ENCODE peak calls at places on chromosomes 16 and 17, in eight cellular contexts. C is upper lobe of left lung, X is ovary, D is A549, W is transverse colon, K is tibial nerve, U is esophagus muscularis mucosa, I is H1. T is an unnamed sample.

GRCh38 chr16:50393461-50394214 is 24.9 kb upstream of the BRD7 start:
- DNase-seq in C (no peak), X (no peak), D (no peak), W (no peak), K (no peak), U (peak; percentile 45), I (no peak), T (no peak)

GRCh38 chr16:67151431-67152097 is 766 bp upstream of the B3GNT9 start:
- DNase-seq in C (no peak), X (no peak), D (peak; percentile 36), W (no peak), K (no peak), U (no peak), I (no peak), T (no peak)

GRCh38 chr17:78258323-78259229 is 27.1 kb downstream of the TMEM235 start:
- DNase-seq in C (peak; percentile 91), X (no peak), D (no peak), W (no peak), K (no peak), U (no peak), I (no peak), T (no peak)

GRCh38 chr17:57357830-57358426 is 101.6 kb downstream of the MSI2 start:
- DNase-seq in C (no peak), X (no peak), D (no peak), W (peak; percentile 33), K (no peak), U (no peak), I (no peak), T (no peak)

GRCh38 chr16:20327444-20328041 is at the start of gene GP2:
- DNase-seq in C (no peak), X (no peak), D (no peak), W (no peak), K (no peak), U (no peak), I (no peak), T (no peak)

GRCh38 chr17:78917451-78918307 is 7.5 kb downstream of the TIMP2 start:
- DNase-seq in C (no peak), X (no peak), D (no peak), W (no peak), K (no peak), U (no peak), I (no peak), T (no peak)

GRCh38 chr16:74736531-74737157 is 36.0 kb upstream of the MLKL start:
- DNase-seq in C (no peak), X (no peak), D (no peak), W (no peak), K (no peak), U (no peak), I (no peak), T (no peak)

GRCh38 chr16:51922476-51922875 is 624.5 kb downstream of the TOX3 start:
- DNase-seq in C (no peak), X (no peak), D (no peak), W (no peak), K (no peak), U (peak; percentile 10), I (no peak), T (no peak)

GRCh38 chr17:42260318-42260717 is 15.9 kb downstream of the STAT5B start:
- DNase-seq in C (no peak), X (no peak), D (no peak), W (no peak), K (no peak), U (no peak), I (no peak), T (no peak)

GRCh38 chr17:7281953-7282751 is 634 bp downstream of the SLC2A4 start:
- DNase-seq in C (peak; percentile 82), X (peak; percentile 54), D (no peak), W (no peak), K (no peak), U (no peak), I (no peak), T (no peak)

GRCh38 chr17:31490991-31491793 is 99.7 kb downstream of the RAB11FIP4 start:
- DNase-seq in C (no peak), X (no peak), D (no peak), W (peak; percentile 57), K (no peak), U (no peak), I (no peak), T (no peak)

GRCh38 chr17:38507921-38508569 is 79.8 kb downstream of the ARHGAP23 start:
- DNase-seq in C (no peak), X (no peak), D (no peak), W (no peak), K (no peak), U (no peak), I (no peak), T (no peak)

GRCh38 chr16:87704754-87705353 is 60.9 kb downstream of the KLHDC4 start:
- DNase-seq in C (peak; percentile 84), X (no peak), D (no peak), W (no peak), K (no peak), U (no peak), I (no peak), T (no peak)

GRCh38 chr17:48497103-48497502 is 33.7 kb downstream of the HOXB1 start:
- DNase-seq in C (no peak), X (no peak), D (no peak), W (no peak), K (no peak), U (no peak), I (no peak), T (no peak)

GRCh38 chr17:30517786-30518185 is 40.6 kb downstream of the GOSR1 start:
- DNase-seq in C (no peak), X (no peak), D (no peak), W (no peak), K (no peak), U (no peak), I (no peak), T (no peak)

GRCh38 chr17:1515640-1516402 is 591 bp downstream of the INPP5K start:
- DNase-seq in C (no peak), X (peak; percentile 72), D (peak; percentile 91), W (peak; percentile 81), K (peak; percentile 73), U (no peak), I (peak; percentile 49), T (no peak)

GRCh38 chr16:50657251-50657650 is 23.9 kb downstream of the SNX20 start:
- DNase-seq in C (no peak), X (no peak), D (no peak), W (no peak), K (no peak), U (no peak), I (no peak), T (no peak)

GRCh38 chr17:79981661-79982101 is 54.0 kb downstream of the TBC1D16 start:
- DNase-seq in C (peak; percentile 66), X (peak; percentile 14), D (no peak), W (no peak), K (no peak), U (no peak), I (no peak), T (peak; percentile 66)

DNA sequence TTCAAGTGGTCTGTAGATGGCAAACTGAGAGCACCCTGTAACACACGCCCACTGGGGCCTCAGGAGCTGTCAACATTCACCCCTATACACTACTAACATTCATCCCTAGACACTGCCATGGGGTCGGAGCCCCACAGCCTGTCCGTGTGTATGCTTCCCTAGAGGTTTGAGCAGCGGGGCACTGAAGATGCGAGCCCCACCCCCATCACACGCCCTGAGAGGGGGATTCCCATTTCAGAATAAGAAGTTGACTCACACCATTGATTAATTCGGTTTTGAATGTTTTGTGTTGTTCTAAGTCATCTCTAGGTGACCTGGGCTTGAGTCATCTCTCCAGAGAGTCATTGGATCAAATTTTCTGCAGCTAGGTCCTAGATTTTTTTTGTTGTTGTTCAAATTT is 37.3 kb upstream of the MMD start:
- DNase-seq in C (no peak), X (no peak), D (no peak), W (no peak), K (no peak), U (no peak), I (no peak), T (no peak)
- TF ChIP-seq EP300 in C (no peak), X (no peak), D (no peak), W (no peak), K (no peak), U (no peak), I (no peak), T (no peak)

GRCh38 chr16:27305839-27306442 is 7.8 kb upstream of the IL4R start:
- DNase-seq in C (no peak), X (no peak), D (no peak), W (no peak), K (no peak), U (no peak), I (no peak), T (peak; percentile 18)
- TF ChIP-seq EP300 in C (no peak), X (no peak), D (no peak), W (no peak), K (no peak), U (no peak), I (no peak), T (no peak)

DNA sequence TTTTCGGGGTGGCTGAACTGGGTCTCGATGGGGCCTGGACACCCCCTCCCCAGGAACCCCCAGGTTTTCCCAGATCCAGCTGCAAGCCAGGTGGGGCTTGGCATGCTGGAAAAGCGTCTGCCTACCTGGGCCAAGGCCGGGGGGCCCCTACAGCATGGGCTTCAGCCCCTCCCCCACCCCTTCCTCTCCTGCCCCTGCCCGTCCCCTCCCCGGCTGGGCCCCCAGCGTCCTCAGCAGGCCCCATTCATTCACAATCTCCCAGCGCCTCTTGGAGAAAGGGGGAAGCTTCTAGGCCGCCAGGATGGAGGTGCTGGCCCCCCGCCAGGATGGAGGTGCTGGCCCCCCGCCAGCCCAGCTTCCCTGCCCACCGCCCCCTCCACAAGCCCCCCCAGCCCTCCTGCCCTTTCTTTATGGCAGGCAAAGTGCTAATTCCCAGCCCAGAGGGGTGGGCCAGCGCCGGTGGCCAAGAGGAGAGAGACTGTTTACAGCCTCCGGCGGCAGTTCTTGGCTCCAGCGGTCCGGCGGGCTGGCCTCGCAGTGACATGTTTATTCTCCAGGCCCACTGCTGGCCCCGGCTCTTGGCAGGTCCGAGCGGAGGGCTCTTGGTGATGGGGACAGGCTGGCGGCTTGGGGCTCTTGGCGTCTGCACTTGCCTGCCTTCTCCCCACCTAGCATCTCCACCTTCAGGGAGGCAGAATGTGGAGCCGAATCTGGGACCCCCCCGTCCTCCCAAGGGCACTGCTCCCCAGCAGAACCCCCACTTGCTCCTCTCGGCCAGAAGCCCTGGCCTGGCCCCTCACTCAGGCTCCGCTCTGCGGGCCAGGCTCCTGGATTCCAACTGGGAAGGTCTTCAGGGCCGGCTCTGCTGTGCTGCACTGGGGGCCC is 94.4 kb upstream of the CIBAR2 start:
- DNase-seq in C (peak; percentile 89), X (peak; percentile 85), D (no peak), W (peak; percentile 60), K (no peak), U (no peak), I (no peak), T (no peak)
- TF ChIP-seq EP300 in C (no peak), X (no peak), D (no peak), W (no peak), K (peak; percentile 22), U (no peak), I (no peak), T (no peak)

DNA sequence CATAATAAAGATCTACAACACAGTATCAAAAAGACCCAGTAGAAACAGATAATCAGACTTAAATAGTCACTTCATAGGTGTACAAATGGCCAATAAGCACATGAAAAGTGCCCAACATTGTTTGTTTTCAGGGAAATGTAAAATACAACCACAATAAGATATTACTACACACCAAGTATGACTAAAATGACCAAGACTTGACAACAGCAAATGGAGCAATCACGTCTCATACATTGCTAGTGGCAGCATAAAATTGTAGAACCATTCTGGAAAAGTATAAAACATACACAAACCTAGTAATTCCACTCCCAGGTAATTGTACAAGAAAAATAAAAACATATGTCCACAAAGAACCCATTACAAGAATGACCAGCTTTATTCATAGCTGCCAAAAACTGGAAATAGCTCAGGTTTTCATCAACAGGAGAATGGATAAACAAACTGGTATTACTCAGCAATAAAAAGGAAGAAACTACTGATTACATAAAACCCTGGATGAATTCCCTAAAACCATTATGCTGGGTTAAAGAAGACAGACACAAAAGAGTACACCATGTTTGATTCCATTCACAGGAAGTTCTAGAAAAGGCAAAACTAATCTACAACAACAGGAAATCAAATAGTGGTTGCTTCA is 85.6 kb downstream of the TTC19 start:
- DNase-seq in C (no peak), X (no peak), D (no peak), W (no peak), K (no peak), U (no peak), I (no peak), T (no peak)
- TF ChIP-seq EP300 in C (no peak), X (no peak), D (no peak), W (no peak), K (no peak), U (no peak), I (no peak), T (no peak)